ENCODE peak calls at places on chromosomes 1 and 21, in four cellular contexts. One of them, this sample, is unnamed.
A peak's percentile ranks its signal among the peaks of the same experiment; 100 is the strongest.

GRCh38 chr1:205293350-205294074 is 28.0 kb downstream of the NUAK2 start:
- DNase-seq in skeletal muscle cell: no peak
- DNase-seq in iPS-NIHi11: no peak
- DNase-seq in stromal cell of bone marrow: no peak
- DNase-seq in this sample: no peak

GRCh38 chr21:45365608-45366241 is 39.2 kb upstream of the COL18A1 start:
- DNase-seq in iPS-NIHi11: peak; percentile 81
- DNase-seq in skeletal muscle cell: no peak
- DNase-seq in stromal cell of bone marrow: no peak
- DNase-seq in this sample: no peak

GRCh38 chr1:235996048-235996785 is 68.7 kb downstream of the NID1 start:
- DNase-seq in iPS-NIHi11: no peak
- DNase-seq in stromal cell of bone marrow: no peak
- DNase-seq in skeletal muscle cell: no peak
- DNase-seq in this sample: no peak

GRCh38 chr1:9261496-9261895 is 26.9 kb downstream of the H6PD start:
- DNase-seq in stromal cell of bone marrow: no peak
- DNase-seq in skeletal muscle cell: no peak
- DNase-seq in iPS-NIHi11: no peak
- DNase-seq in this sample: no peak

GRCh38 chr1:204649756-204650155 is 35.8 kb downstream of the LRRN2 start:
- DNase-seq in stromal cell of bone marrow: no peak
- DNase-seq in iPS-NIHi11: no peak
- DNase-seq in skeletal muscle cell: no peak
- DNase-seq in this sample: no peak

GRCh38 chr1:9280015-9280860 is 12.5 kb upstream of the SPSB1 start:
- DNase-seq in skeletal muscle cell: peak; percentile 85
- DNase-seq in iPS-NIHi11: peak; percentile 69
- DNase-seq in stromal cell of bone marrow: peak; percentile 91
- DNase-seq in this sample: no peak

GRCh38 chr1:26190373-26190987 is at the start of gene CATSPER4:
- DNase-seq in stromal cell of bone marrow: no peak
- DNase-seq in iPS-NIHi11: peak; percentile 96
- DNase-seq in skeletal muscle cell: no peak
- DNase-seq in this sample: no peak

GRCh38 chr1:26701266-26701994 is 5.6 kb downstream of the ARID1A start:
- DNase-seq in iPS-NIHi11: no peak
- DNase-seq in skeletal muscle cell: no peak
- DNase-seq in stromal cell of bone marrow: no peak
- DNase-seq in this sample: no peak

GRCh38 chr21:29053656-29054055 is 19.8 kb downstream of the CCT8 start:
- DNase-seq in skeletal muscle cell: no peak
- DNase-seq in stromal cell of bone marrow: no peak
- DNase-seq in iPS-NIHi11: no peak
- DNase-seq in this sample: no peak

GRCh38 chr1:214496126-214496525 is 55.3 kb downstream of the PTPN14 start:
- DNase-seq in skeletal muscle cell: no peak
- DNase-seq in iPS-NIHi11: no peak
- DNase-seq in stromal cell of bone marrow: no peak
- DNase-seq in this sample: no peak

GRCh38 chr1:33410091-33410701 is 20.7 kb downstream of the PHC2 start:
- DNase-seq in skeletal muscle cell: peak; percentile 69
- DNase-seq in stromal cell of bone marrow: peak; percentile 87
- DNase-seq in iPS-NIHi11: no peak
- DNase-seq in this sample: peak; percentile 75

GRCh38 chr1:39103321-39104157 is 77.4 kb downstream of the NDUFS5 start:
- DNase-seq in stromal cell of bone marrow: no peak
- DNase-seq in iPS-NIHi11: no peak
- DNase-seq in skeletal muscle cell: peak; percentile 52
- DNase-seq in this sample: no peak

GRCh38 chr1:237478842-237479241 is 411.9 kb downstream of the ZP4 start:
- DNase-seq in stromal cell of bone marrow: no peak
- DNase-seq in iPS-NIHi11: no peak
- DNase-seq in skeletal muscle cell: no peak
- DNase-seq in this sample: no peak

GRCh38 chr1:53359225-53359933 is 31.5 kb upstream of the LRP8 start:
- DNase-seq in skeletal muscle cell: no peak
- DNase-seq in stromal cell of bone marrow: no peak
- DNase-seq in iPS-NIHi11: no peak
- DNase-seq in this sample: peak; percentile 26

GRCh38 chr1:207868252-207868768 is 42.6 kb downstream of the CD34 start:
- DNase-seq in iPS-NIHi11: no peak
- DNase-seq in stromal cell of bone marrow: no peak
- DNase-seq in skeletal muscle cell: no peak
- DNase-seq in this sample: peak; percentile 78

GRCh38 chr1:66599899-66600737 is 66.2 kb downstream of the SGIP1 start:
- DNase-seq in stromal cell of bone marrow: no peak
- DNase-seq in skeletal muscle cell: no peak
- DNase-seq in iPS-NIHi11: no peak
- DNase-seq in this sample: no peak

GRCh38 chr1:29264773-29265389 is 28.6 kb downstream of the PTPRU start:
- DNase-seq in skeletal muscle cell: no peak
- DNase-seq in stromal cell of bone marrow: peak; percentile 67
- DNase-seq in iPS-NIHi11: no peak
- DNase-seq in this sample: no peak

GRCh38 chr1:186806477-186806876 is 22.3 kb upstream of the PLA2G4A start:
- DNase-seq in iPS-NIHi11: peak; percentile 14
- DNase-seq in skeletal muscle cell: no peak
- DNase-seq in stromal cell of bone marrow: no peak
- DNase-seq in this sample: no peak

GRCh38 chr1:162069334-162070093 is at the start of gene NOS1AP:
- DNase-seq in stromal cell of bone marrow: peak; percentile 11
- DNase-seq in skeletal muscle cell: no peak
- DNase-seq in iPS-NIHi11: peak; percentile 92
- DNase-seq in this sample: no peak

GRCh38 chr1:17886361-17886760 is 131.2 kb downstream of the ACTL8 start:
- DNase-seq in iPS-NIHi11: no peak
- DNase-seq in stromal cell of bone marrow: no peak
- DNase-seq in skeletal muscle cell: no peak
- DNase-seq in this sample: no peak

This sample was measured in coronary artery.